ENCODE peak calls at places on chromosomes 13 and 19, in eight cellular contexts. R is neural progenitor cell; F is Caco-2; J is CD8-positive, alpha-beta T cell; Y is fibroblast of lung; U is CD4-positive, alpha-beta memory T cell; W is left ventricle myocardium inferior; T is colonic mucosa. H is an unnamed sample. For H3K27me3, the result is how much of the 10 kb centered on the place peaks cover.

GRCh38 chr13:79398915-79399314 is 7.1 kb downstream of the RBM26 start:
- DNase-seq in R (no peak), F (no peak), J (no peak), Y (peak), U (no peak), W (no peak), T (no peak), H (no peak)

GRCh38 chr19:8391274-8392016 is 1.3 kb downstream of the RAB11B start:
- DNase-seq in R (no peak), F (no peak), J (no peak), Y (no peak), U (no peak), W (no peak), T (no peak), H (no peak)

GRCh38 chr13:114099918-114100445 is 32.4 kb downstream of the RASA3 start:
- DNase-seq in R (peak), F (peak), J (no peak), Y (peak), U (no peak), W (no peak), T (no peak), H (no peak)

GRCh38 chr13:71873418-71874276 is 6.6 kb upstream of the DACH1 start:
- DNase-seq in R (no peak), F (no peak), J (no peak), Y (no peak), U (no peak), W (no peak), T (no peak), H (no peak)

GRCh38 chr19:35009424-35010415 is 9.6 kb downstream of the GRAMD1A start:
- DNase-seq in R (no peak), F (no peak), J (no peak), Y (no peak), U (no peak), W (no peak), T (no peak), H (no peak)

GRCh38 chr19:31553112-31553843 is 204.0 kb upstream of the TSHZ3 start:
- DNase-seq in R (no peak), F (no peak), J (no peak), Y (no peak), U (no peak), W (no peak), T (no peak), H (no peak)

GRCh38 chr19:45569619-45570421 is 14.8 kb downstream of the OPA3 start:
- DNase-seq in R (peak), F (peak), J (peak), Y (peak), U (peak), W (peak), T (peak), H (no peak)

GRCh38 chr19:45076851-45077730 is 813 bp upstream of the ZNF296 start:
- DNase-seq in R (no peak), F (no peak), J (no peak), Y (no peak), U (no peak), W (no peak), T (peak), H (no peak)

GRCh38 chr13:113207890-113208423 is 512 bp downstream of the PCID2 start:
- DNase-seq in R (peak), F (peak), J (no peak), Y (peak), U (no peak), W (peak), T (peak), H (no peak)

GRCh38 chr13:48356750-48357149 is 53.2 kb downstream of the RB1 start:
- DNase-seq in R (no peak), F (no peak), J (no peak), Y (no peak), U (no peak), W (no peak), T (no peak), H (no peak)

GRCh38 chr13:52016296-52016695 is 4.1 kb downstream of the ALG11 start:
- DNase-seq in R (no peak), F (no peak), J (no peak), Y (no peak), U (no peak), W (no peak), T (no peak), H (no peak)

GRCh38 chr13:96519380-96519779 is 429.5 kb downstream of the HS6ST3 start:
- DNase-seq in R (no peak), F (no peak), J (no peak), Y (no peak), U (no peak), W (no peak), T (no peak), H (no peak)

GRCh38 chr13:28121224-28121623 is 17.1 kb upstream of the PAN3 start:
- DNase-seq in R (no peak), F (no peak), J (no peak), Y (no peak), U (no peak), W (no peak), T (no peak), H (no peak)

GRCh38 chr13:73273737-73274136 is 214.9 kb downstream of the KLF5 start:
- DNase-seq in R (no peak), F (no peak), J (no peak), Y (peak), U (no peak), W (no peak), T (no peak), H (no peak)

DNA sequence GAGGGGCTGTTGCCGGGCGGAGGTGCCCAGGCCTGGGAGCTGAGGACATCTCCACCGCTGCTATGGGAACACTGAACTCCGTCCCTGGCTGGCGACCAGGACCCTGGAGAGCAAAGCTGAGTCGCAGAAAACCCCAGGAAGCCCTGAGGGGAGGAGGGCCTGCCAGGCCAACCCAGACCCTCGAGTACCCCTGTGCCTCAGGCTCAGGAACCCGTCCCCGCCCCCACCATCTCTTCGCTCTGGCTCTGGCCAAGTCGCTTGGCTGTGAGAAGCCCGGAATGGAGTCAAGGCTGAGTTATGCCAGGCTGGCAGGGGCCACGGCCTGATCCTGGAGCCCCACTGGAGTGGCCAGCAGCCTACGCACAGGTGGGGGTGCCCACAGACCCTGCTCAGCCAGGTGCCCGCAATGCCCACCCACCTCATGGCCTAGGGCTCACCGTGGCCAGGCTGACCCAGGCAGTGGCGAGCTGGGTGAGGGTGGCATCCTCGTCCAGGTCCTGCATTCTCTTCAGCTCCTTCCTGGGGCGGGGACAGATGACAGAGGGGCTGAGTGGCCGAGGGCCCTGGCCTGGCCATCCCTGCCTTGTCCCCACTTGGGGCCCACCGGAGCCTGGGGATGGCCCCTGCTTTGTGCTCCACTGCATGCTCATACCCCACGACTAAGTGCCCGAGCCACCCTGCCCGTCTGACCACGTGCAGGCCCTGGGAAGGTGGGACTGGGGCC is 8.5 kb upstream of the CERS1 start:
- DNase-seq in R (no peak), F (no peak), J (no peak), Y (no peak), U (no peak), W (no peak), T (no peak), H (no peak)
- H3K27me3 ChIP-seq in R (under half), F (under half), J (under half), Y (under half), U (under half), W (under half), T (under half), H (under half)

GRCh38 chr19:57403737-57404537 is 7.0 kb upstream of the ZNF17 start:
- DNase-seq in R (no peak), F (no peak), J (no peak), Y (no peak), U (no peak), W (no peak), T (no peak), H (no peak)
- H3K27me3 ChIP-seq in R (under half), F (under half), J (under half), Y (under half), U (under half), W (under half), T (under half), H (under half)

DNA sequence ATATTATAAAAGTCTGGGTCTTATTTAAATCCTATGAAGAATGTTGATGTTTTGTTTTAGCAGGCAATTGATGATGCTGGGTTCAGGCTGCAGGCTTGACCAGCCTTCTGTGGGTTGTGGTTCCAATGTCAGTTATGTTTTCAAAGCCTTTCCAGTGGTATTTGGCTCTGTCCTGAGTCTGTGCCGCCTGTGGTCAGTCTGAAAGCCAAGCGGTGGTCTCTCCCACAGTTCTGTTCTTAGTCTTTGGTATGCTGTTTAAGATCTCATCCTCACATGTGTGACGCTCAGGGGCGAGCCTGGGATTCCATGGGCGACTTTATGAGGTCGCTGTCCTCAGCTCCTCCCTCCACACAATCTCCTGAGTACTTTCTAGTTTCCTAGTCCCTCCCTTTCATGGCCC is 12.3 kb downstream of the SLC35E1 start:
- DNase-seq in R (no peak), F (no peak), J (no peak), Y (peak), U (no peak), W (no peak), T (no peak), H (no peak)
- H3K27me3 ChIP-seq in R (under half), F (under half), J (under half), Y (under half), U (under half), W (under half), T (under half), H (under half)

GRCh38 chr19:41913476-41914190 is 14.6 kb downstream of the ERFL start:
- DNase-seq in R (no peak), F (no peak), J (no peak), Y (no peak), U (no peak), W (no peak), T (no peak), H (no peak)

GRCh38 chr19:41910992-41911888 is 17.0 kb downstream of the ERFL start:
- DNase-seq in R (no peak), F (no peak), J (no peak), Y (no peak), U (no peak), W (no peak), T (no peak), H (no peak)

GRCh38 chr19:41910240-41910991 is 17.8 kb downstream of the ERFL start:
- DNase-seq in R (no peak), F (no peak), J (no peak), Y (no peak), U (no peak), W (no peak), T (no peak), H (no peak)

GRCh38 chr19:41912899-41913475 is 15.3 kb downstream of the ERFL start:
- DNase-seq in R (peak), F (no peak), J (no peak), Y (no peak), U (no peak), W (no peak), T (no peak), H (no peak)

DNA sequence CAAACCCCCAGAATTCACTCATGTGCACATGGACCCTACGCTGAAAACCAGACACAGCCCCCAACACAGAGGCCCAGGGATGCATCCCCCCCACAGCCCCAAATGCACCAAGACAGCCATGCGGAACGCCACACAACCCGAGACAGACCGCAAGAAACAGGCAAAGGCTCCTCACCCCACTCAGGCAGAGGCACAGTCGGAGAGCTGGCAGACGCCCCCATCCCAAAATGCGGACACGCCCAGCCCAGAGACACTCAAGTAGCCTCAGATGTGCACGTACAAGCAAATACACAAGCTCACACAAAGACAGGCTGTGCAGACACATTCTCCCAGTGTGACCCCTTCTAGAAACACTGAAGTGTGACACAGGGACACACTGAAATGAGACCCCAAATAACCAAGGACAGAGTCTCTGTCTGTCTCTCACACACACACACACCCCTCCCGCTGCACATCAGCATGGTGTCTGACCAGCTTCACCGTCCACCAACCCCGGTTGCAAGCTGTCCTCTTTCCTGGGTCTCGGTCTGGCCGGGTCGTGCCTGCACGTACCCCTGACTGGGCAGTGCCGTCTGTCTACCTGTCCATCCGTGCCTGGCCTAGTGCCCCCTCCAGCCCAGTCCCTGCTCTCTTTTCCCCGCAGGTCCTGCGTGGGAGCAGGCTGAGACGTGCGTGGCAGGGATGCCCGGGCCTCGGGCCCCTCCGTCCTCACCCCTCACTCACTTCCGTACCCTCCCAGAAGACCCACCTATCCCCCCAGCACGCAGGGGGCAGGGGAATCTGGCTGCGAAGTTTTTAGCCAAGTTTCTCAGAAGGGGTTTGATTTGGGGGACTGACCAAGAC is 16.1 kb downstream of the ERFL start:
- DNase-seq in R (no peak), F (no peak), J (no peak), Y (no peak), U (no peak), W (no peak), T (no peak), H (no peak)
- H3K27me3 ChIP-seq in R (half or more), F (under half), J (under half), Y (half or more), U (under half), W (half or more), T (under half), H (half or more)

GRCh38 chr13:99995104-99995502 is 13.5 kb downstream of the ZIC2 start:
- DNase-seq in R (no peak), F (no peak), J (no peak), Y (no peak), U (no peak), W (no peak), T (no peak), H (no peak)
- H3K27me3 ChIP-seq in R (half or more), F (under half), J (half or more), Y (half or more), U (half or more), W (half or more), T (half or more), H (half or more)

H was measured in NT2/D1.